ENCODE peak calls at places on chromosome 17, in seven cellular contexts. One of them, this sample, is unnamed.

GRCh38 chr17:77441130-77441920 is 300.6 kb downstream of the SEC14L1 start:
- DNase-seq in H9: no peak
- DNase-seq in H1: no peak
- DNase-seq in mesendoderm: no peak
- DNase-seq in trophoblast cell: no peak
- DNase-seq in neuronal stem cell: no peak
- DNase-seq in IMR-90: no peak
- DNase-seq in this sample: no peak

GRCh38 chr17:3958200-3958599 is 6.0 kb downstream of the ATP2A3 start:
- DNase-seq in H1: no peak
- DNase-seq in H9: no peak
- DNase-seq in neuronal stem cell: no peak
- DNase-seq in trophoblast cell: no peak
- DNase-seq in IMR-90: no peak
- DNase-seq in mesendoderm: no peak
- DNase-seq in this sample: peak

GRCh38 chr17:63498621-63499195 is 21.8 kb downstream of the ACE start:
- DNase-seq in H1: no peak
- DNase-seq in IMR-90: peak
- DNase-seq in mesendoderm: no peak
- DNase-seq in H9: no peak
- DNase-seq in neuronal stem cell: no peak
- DNase-seq in trophoblast cell: no peak
- DNase-seq in this sample: peak

GRCh38 chr17:79360196-79360595 is 250.7 kb downstream of the RBFOX3 start:
- DNase-seq in H9: no peak
- DNase-seq in H1: no peak
- DNase-seq in neuronal stem cell: no peak
- DNase-seq in IMR-90: no peak
- DNase-seq in trophoblast cell: no peak
- DNase-seq in mesendoderm: no peak
- DNase-seq in this sample: no peak

GRCh38 chr17:47220531-47220999 is 11.4 kb downstream of the MYL4 start:
- DNase-seq in H9: no peak
- DNase-seq in IMR-90: no peak
- DNase-seq in neuronal stem cell: no peak
- DNase-seq in H1: no peak
- DNase-seq in mesendoderm: no peak
- DNase-seq in trophoblast cell: no peak
- DNase-seq in this sample: no peak

GRCh38 chr17:31167111-31167510 is 72.3 kb downstream of the NF1 start:
- DNase-seq in neuronal stem cell: no peak
- DNase-seq in H9: no peak
- DNase-seq in trophoblast cell: peak
- DNase-seq in H1: no peak
- DNase-seq in IMR-90: no peak
- DNase-seq in mesendoderm: no peak
- DNase-seq in this sample: no peak

GRCh38 chr17:62819511-62820221 is 11.6 kb upstream of the MARCHF10 start:
- DNase-seq in H9: peak
- DNase-seq in IMR-90: peak
- DNase-seq in H1: no peak
- DNase-seq in neuronal stem cell: peak
- DNase-seq in trophoblast cell: peak
- DNase-seq in mesendoderm: peak
- DNase-seq in this sample: peak

GRCh38 chr17:48997827-48998556 is 807 bp downstream of the IGF2BP1 start:
- DNase-seq in H1: no peak
- DNase-seq in trophoblast cell: peak
- DNase-seq in neuronal stem cell: no peak
- DNase-seq in H9: peak
- DNase-seq in IMR-90: no peak
- DNase-seq in mesendoderm: no peak
- DNase-seq in this sample: peak

GRCh38 chr17:82287849-82288601 is 14.5 kb upstream of the CSNK1D start:
- DNase-seq in IMR-90: peak
- DNase-seq in trophoblast cell: no peak
- DNase-seq in neuronal stem cell: no peak
- DNase-seq in H9: no peak
- DNase-seq in mesendoderm: no peak
- DNase-seq in H1: no peak
- DNase-seq in this sample: peak

GRCh38 chr17:35660902-35661301 is 70.5 kb upstream of the RASL10B start:
- DNase-seq in H1: no peak
- DNase-seq in IMR-90: no peak
- DNase-seq in neuronal stem cell: no peak
- DNase-seq in trophoblast cell: no peak
- DNase-seq in H9: no peak
- DNase-seq in mesendoderm: no peak
- DNase-seq in this sample: peak

GRCh38 chr17:37698132-37698615 is 46.7 kb downstream of the HNF1B start:
- DNase-seq in trophoblast cell: no peak
- DNase-seq in mesendoderm: no peak
- DNase-seq in IMR-90: peak
- DNase-seq in H1: no peak
- DNase-seq in neuronal stem cell: no peak
- DNase-seq in H9: no peak
- DNase-seq in this sample: peak

GRCh38 chr17:81976332-81977210 is 858 bp upstream of the ASPSCR1 start:
- DNase-seq in H9: peak
- DNase-seq in IMR-90: no peak
- DNase-seq in neuronal stem cell: no peak
- DNase-seq in mesendoderm: peak
- DNase-seq in trophoblast cell: peak
- DNase-seq in H1: no peak
- DNase-seq in this sample: peak

GRCh38 chr17:56499799-56500388 is 93.6 kb upstream of the NOG start:
- DNase-seq in IMR-90: peak
- DNase-seq in H9: no peak
- DNase-seq in mesendoderm: peak
- DNase-seq in neuronal stem cell: no peak
- DNase-seq in H1: no peak
- DNase-seq in trophoblast cell: peak
- DNase-seq in this sample: peak

GRCh38 chr17:66986659-66987058 is 22.2 kb downstream of the CACNG4 start:
- DNase-seq in IMR-90: no peak
- DNase-seq in trophoblast cell: no peak
- DNase-seq in H1: no peak
- DNase-seq in neuronal stem cell: no peak
- DNase-seq in H9: no peak
- DNase-seq in mesendoderm: no peak
- DNase-seq in this sample: no peak

GRCh38 chr17:66985838-66986237 is 21.3 kb downstream of the CACNG4 start:
- DNase-seq in mesendoderm: no peak
- DNase-seq in H9: no peak
- DNase-seq in H1: no peak
- DNase-seq in neuronal stem cell: no peak
- DNase-seq in IMR-90: no peak
- DNase-seq in trophoblast cell: no peak
- DNase-seq in this sample: no peak

GRCh38 chr17:66988069-66988798 is 23.7 kb downstream of the CACNG4 start:
- DNase-seq in neuronal stem cell: no peak
- DNase-seq in H9: no peak
- DNase-seq in IMR-90: no peak
- DNase-seq in mesendoderm: peak
- DNase-seq in trophoblast cell: no peak
- DNase-seq in H1: no peak
- DNase-seq in this sample: no peak

GRCh38 chr17:66985338-66985737 is 20.8 kb downstream of the CACNG4 start:
- DNase-seq in mesendoderm: no peak
- DNase-seq in H9: no peak
- DNase-seq in trophoblast cell: peak
- DNase-seq in H1: no peak
- DNase-seq in IMR-90: no peak
- DNase-seq in neuronal stem cell: no peak
- DNase-seq in this sample: no peak

GRCh38 chr17:66987059-66987616 is 22.6 kb downstream of the CACNG4 start:
- DNase-seq in H1: no peak
- DNase-seq in neuronal stem cell: no peak
- DNase-seq in trophoblast cell: no peak
- DNase-seq in mesendoderm: no peak
- DNase-seq in H9: no peak
- DNase-seq in IMR-90: no peak
- DNase-seq in this sample: no peak
- H2BK120ac ChIP-seq in H1: no peak
- H2BK120ac ChIP-seq in neuronal stem cell: no peak
- H2BK120ac ChIP-seq in trophoblast cell: no peak
- H2BK120ac ChIP-seq in mesendoderm: no peak
- H2BK120ac ChIP-seq in H9: no peak
- H2BK120ac ChIP-seq in IMR-90: no peak
- H2BK120ac ChIP-seq in this sample: no peak

GRCh38 chr17:40068129-40068581 is 5.4 kb downstream of the THRA start:
- DNase-seq in H1: no peak
- DNase-seq in H9: peak
- DNase-seq in IMR-90: no peak
- DNase-seq in mesendoderm: no peak
- DNase-seq in neuronal stem cell: no peak
- DNase-seq in trophoblast cell: no peak
- DNase-seq in this sample: no peak

GRCh38 chr17:40068917-40069750 is 6.4 kb downstream of the THRA start:
- DNase-seq in H1: no peak
- DNase-seq in mesendoderm: peak
- DNase-seq in neuronal stem cell: no peak
- DNase-seq in trophoblast cell: peak
- DNase-seq in IMR-90: peak
- DNase-seq in H9: peak
- DNase-seq in this sample: peak

GRCh38 chr17:40067710-40068109 is 4.9 kb downstream of the THRA start:
- DNase-seq in IMR-90: no peak
- DNase-seq in neuronal stem cell: no peak
- DNase-seq in trophoblast cell: no peak
- DNase-seq in H1: no peak
- DNase-seq in H9: peak
- DNase-seq in mesendoderm: no peak
- DNase-seq in this sample: no peak

GRCh38 chr17:40069751-40070643 is 7.2 kb downstream of the THRA start:
- DNase-seq in neuronal stem cell: no peak
- DNase-seq in IMR-90: peak
- DNase-seq in trophoblast cell: no peak
- DNase-seq in H9: peak
- DNase-seq in H1: no peak
- DNase-seq in mesendoderm: no peak
- DNase-seq in this sample: peak

GRCh38 chr17:40068584-40068916 is 5.8 kb downstream of the THRA start:
- DNase-seq in H1: no peak
- DNase-seq in trophoblast cell: no peak
- DNase-seq in H9: no peak
- DNase-seq in IMR-90: no peak
- DNase-seq in mesendoderm: no peak
- DNase-seq in neuronal stem cell: no peak
- DNase-seq in this sample: no peak
- H3K9ac ChIP-seq in H1: no peak
- H3K9ac ChIP-seq in trophoblast cell: no peak
- H3K9ac ChIP-seq in H9: no peak
- H3K9ac ChIP-seq in IMR-90: peak
- H3K9ac ChIP-seq in mesendoderm: peak
- H3K9ac ChIP-seq in neuronal stem cell: no peak
- H3K9ac ChIP-seq in this sample: peak

DNA sequence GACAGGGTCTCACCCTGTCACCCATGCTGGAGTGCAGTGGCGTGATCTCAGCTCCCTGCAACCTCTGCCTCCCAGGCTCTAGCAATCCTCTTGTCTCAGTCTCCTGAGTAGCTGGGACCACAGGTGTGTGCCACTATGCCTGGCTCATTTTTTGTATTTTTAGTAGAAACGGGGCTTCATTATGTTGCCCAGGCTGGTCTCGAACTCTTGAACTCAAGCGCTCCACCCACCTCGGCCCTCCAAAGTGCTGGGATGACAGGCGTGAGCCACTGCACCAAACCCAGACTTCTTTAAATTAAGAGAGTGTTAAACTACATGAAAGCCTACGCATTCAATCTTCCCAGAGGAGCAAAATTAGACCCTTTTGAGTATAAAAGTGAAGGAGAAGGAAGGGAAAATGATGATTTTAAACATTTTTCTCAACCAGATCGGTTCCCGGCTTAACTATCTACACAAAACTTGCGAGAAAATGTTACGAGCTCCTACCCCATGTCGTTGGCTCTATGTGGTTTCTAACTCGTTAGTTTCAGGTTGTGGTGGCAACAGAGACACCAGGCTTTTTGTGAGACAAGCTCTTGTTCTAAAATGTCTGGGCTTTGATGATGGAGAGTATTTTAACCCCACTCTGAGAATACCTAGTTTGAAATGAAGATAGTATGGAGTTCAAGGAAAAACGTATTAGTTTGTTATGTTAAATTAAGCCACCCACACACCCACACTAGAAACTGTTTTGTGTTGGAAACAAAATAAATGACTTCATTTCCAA is 26.3 kb downstream of the STAT5B start:
- DNase-seq in H9: no peak
- DNase-seq in neuronal stem cell: no peak
- DNase-seq in IMR-90: no peak
- DNase-seq in H1: no peak
- DNase-seq in mesendoderm: no peak
- DNase-seq in trophoblast cell: no peak
- DNase-seq in this sample: no peak
- H3K4ac ChIP-seq in H9: no peak
- H3K4ac ChIP-seq in neuronal stem cell: no peak
- H3K4ac ChIP-seq in IMR-90: no peak
- H3K4ac ChIP-seq in H1: no peak
- H3K4ac ChIP-seq in mesendoderm: no peak
- H3K4ac ChIP-seq in trophoblast cell: no peak
- H3K4ac ChIP-seq in this sample: no peak

GRCh38 chr17:10803830-10804498 is at the start of gene TMEM238L:
- DNase-seq in mesendoderm: no peak
- DNase-seq in IMR-90: no peak
- DNase-seq in H1: no peak
- DNase-seq in neuronal stem cell: no peak
- DNase-seq in trophoblast cell: no peak
- DNase-seq in H9: no peak
- DNase-seq in this sample: no peak

GRCh38 chr17:10804546-10804945 is 647 bp upstream of the TMEM238L start:
- DNase-seq in mesendoderm: no peak
- DNase-seq in H9: no peak
- DNase-seq in neuronal stem cell: no peak
- DNase-seq in IMR-90: no peak
- DNase-seq in H1: no peak
- DNase-seq in trophoblast cell: no peak
- DNase-seq in this sample: no peak

GRCh38 chr17:10802487-10803284 is 1.2 kb downstream of the TMEM238L start:
- DNase-seq in H1: no peak
- DNase-seq in trophoblast cell: no peak
- DNase-seq in H9: no peak
- DNase-seq in IMR-90: no peak
- DNase-seq in mesendoderm: no peak
- DNase-seq in neuronal stem cell: no peak
- DNase-seq in this sample: no peak

GRCh38 chr17:10805911-10806310 is 2.0 kb upstream of the TMEM238L start:
- DNase-seq in neuronal stem cell: no peak
- DNase-seq in H1: no peak
- DNase-seq in trophoblast cell: no peak
- DNase-seq in H9: no peak
- DNase-seq in IMR-90: no peak
- DNase-seq in mesendoderm: no peak
- DNase-seq in this sample: no peak

DNA sequence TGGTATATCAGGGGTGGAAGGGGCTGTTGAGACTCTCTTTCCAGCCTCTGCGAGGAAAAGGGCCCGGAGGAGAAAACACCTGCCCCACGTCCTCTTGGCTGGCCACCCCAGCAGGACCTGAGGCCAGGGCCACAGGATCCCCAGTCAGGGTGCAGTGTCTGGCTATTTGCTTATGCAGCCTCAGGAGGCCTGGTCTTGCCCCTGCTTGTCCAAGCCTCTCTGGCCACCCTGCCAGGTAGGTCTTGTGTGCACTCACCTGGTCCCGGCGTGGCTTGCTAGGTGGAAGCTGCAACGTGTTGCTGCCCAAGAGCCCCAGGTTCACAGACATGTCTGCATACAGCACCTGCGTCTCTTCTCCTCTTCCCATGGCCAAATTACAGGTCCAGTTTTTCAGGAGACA is 549 bp downstream of the TMEM238L start:
- DNase-seq in H1: no peak
- DNase-seq in H9: no peak
- DNase-seq in trophoblast cell: no peak
- DNase-seq in mesendoderm: no peak
- DNase-seq in neuronal stem cell: no peak
- DNase-seq in IMR-90: no peak
- DNase-seq in this sample: no peak
- H2BK120ac ChIP-seq in H1: no peak
- H2BK120ac ChIP-seq in H9: no peak
- H2BK120ac ChIP-seq in trophoblast cell: no peak
- H2BK120ac ChIP-seq in mesendoderm: no peak
- H2BK120ac ChIP-seq in neuronal stem cell: no peak
- H2BK120ac ChIP-seq in IMR-90: no peak
- H2BK120ac ChIP-seq in this sample: no peak

This sample was measured in mesenchymal stem cell.